ENCODE peak calls at places on chromosome 4, in five cellular contexts. N is CD8-positive, alpha-beta memory T cell; V is cardiac muscle cell; O is islet precursor cell; J is stomach. I is an unnamed sample.

GRCh38 chr4:47837582-47838294 is at the start of gene CORIN:
- DNase-seq in N (no peak), V (no peak), O (no peak), J (no peak), I (peak; percentile 9)

GRCh38 chr4:109041463-109041862 is 261.0 kb downstream of the COL25A1 start:
- DNase-seq in N (no peak), V (peak; percentile 29), O (no peak), J (no peak), I (no peak)

GRCh38 chr4:163473576-163473975 is at the start of gene TKTL2:
- DNase-seq in N (no peak), V (no peak), O (no peak), J (no peak), I (no peak)

GRCh38 chr4:71026086-71026485 is 32.6 kb downstream of the DCK start:
- DNase-seq in N (no peak), V (peak; percentile 73), O (no peak), J (no peak), I (no peak)

GRCh38 chr4:6749340-6750171 is 33.0 kb upstream of the KIAA0232 start:
- DNase-seq in N (no peak), V (peak; percentile 19), O (peak; percentile 85), J (peak; percentile 85), I (no peak)

GRCh38 chr4:11748169-11748872 is 319.6 kb upstream of the HS3ST1 start:
- DNase-seq in N (no peak), V (peak; percentile 89), O (no peak), J (no peak), I (no peak)

GRCh38 chr4:56698329-56698728 is 17.2 kb upstream of the HOPX start:
- DNase-seq in N (no peak), V (peak; percentile 24), O (peak; percentile 86), J (no peak), I (no peak)

GRCh38 chr4:26263165-26263564 is 57.6 kb upstream of the RBPJ start:
- DNase-seq in N (no peak), V (no peak), O (no peak), J (no peak), I (no peak)

GRCh38 chr4:102828497-102828808 is 1.1 kb upstream of the UBE2D3 start:
- DNase-seq in N (no peak), V (no peak), O (no peak), J (no peak), I (no peak)

GRCh38 chr4:164212134-164212533 is 541.8 kb upstream of the SMIM31 start:
- DNase-seq in N (no peak), V (no peak), O (no peak), J (no peak), I (no peak)

GRCh38 chr4:128553665-128554515 is 255.6 kb upstream of the JADE1 start:
- DNase-seq in N (no peak), V (no peak), O (no peak), J (no peak), I (no peak)

GRCh38 chr4:46404961-46405360 is 15.0 kb upstream of the GABRA2 start:
- DNase-seq in N (no peak), V (peak; percentile 20), O (peak; percentile 87), J (no peak), I (no peak)

GRCh38 chr4:15011166-15011565 is 8.9 kb downstream of the CPEB2 start:
- DNase-seq in N (no peak), V (no peak), O (no peak), J (no peak), I (no peak)

GRCh38 chr4:117971406-117971805 is 62.9 kb upstream of the NDST3 start:
- DNase-seq in N (no peak), V (no peak), O (no peak), J (no peak), I (no peak)

GRCh38 chr4:165079476-165079875 is 25.8 kb downstream of the TRIM75 start:
- DNase-seq in N (no peak), V (peak; percentile 27), O (no peak), J (no peak), I (no peak)

GRCh38 chr4:41935652-41936021 is 408 bp downstream of the TMEM33 start:
- DNase-seq in N (no peak), V (no peak), O (no peak), J (no peak), I (no peak)

GRCh38 chr4:159134422-159134821 is 31.5 kb downstream of the RAPGEF2 start:
- DNase-seq in N (no peak), V (no peak), O (no peak), J (no peak), I (no peak)

I was measured in central memory CD4-positive, alpha-beta T cell.